ENCODE peak calls at places on chromosomes 16 and 17, in five cellular contexts. One of them, this sample, is unnamed.

GRCh38 chr16:86229283-86229682 is 281.0 kb upstream of the FOXF1 start:
- DNase-seq in MM.1S: no peak
- DNase-seq in fibroblast of lung: no peak
- DNase-seq in foreskin fibroblast: no peak
- DNase-seq in astrocyte: no peak
- DNase-seq in this sample: no peak

GRCh38 chr17:1005361-1005946 is 8.5 kb downstream of the TIMM22 start:
- DNase-seq in MM.1S: no peak
- DNase-seq in fibroblast of lung: peak
- DNase-seq in foreskin fibroblast: peak
- DNase-seq in astrocyte: peak
- DNase-seq in this sample: no peak

GRCh38 chr17:40602445-40603443 is 37.5 kb upstream of the CCR7 start:
- DNase-seq in MM.1S: no peak
- DNase-seq in fibroblast of lung: no peak
- DNase-seq in foreskin fibroblast: no peak
- DNase-seq in astrocyte: no peak
- DNase-seq in this sample: no peak

GRCh38 chr17:39455919-39456318 is 4.9 kb upstream of the MED1 start:
- DNase-seq in MM.1S: no peak
- DNase-seq in fibroblast of lung: no peak
- DNase-seq in foreskin fibroblast: no peak
- DNase-seq in astrocyte: no peak
- DNase-seq in this sample: no peak

GRCh38 chr16:17387226-17387625 is 83.5 kb downstream of the XYLT1 start:
- DNase-seq in MM.1S: no peak
- DNase-seq in fibroblast of lung: no peak
- DNase-seq in foreskin fibroblast: no peak
- DNase-seq in astrocyte: no peak
- DNase-seq in this sample: no peak

GRCh38 chr17:47994714-47995113 is 23.8 kb downstream of the CDK5RAP3 start:
- DNase-seq in MM.1S: no peak
- DNase-seq in fibroblast of lung: no peak
- DNase-seq in foreskin fibroblast: no peak
- DNase-seq in astrocyte: no peak
- DNase-seq in this sample: no peak

GRCh38 chr16:13021996-13022395 is 120.6 kb downstream of the SHISA9 start:
- DNase-seq in MM.1S: no peak
- DNase-seq in fibroblast of lung: no peak
- DNase-seq in foreskin fibroblast: no peak
- DNase-seq in astrocyte: no peak
- DNase-seq in this sample: no peak

GRCh38 chr16:79542196-79542859 is 58.2 kb downstream of the MAF start:
- DNase-seq in MM.1S: no peak
- DNase-seq in fibroblast of lung: no peak
- DNase-seq in foreskin fibroblast: no peak
- DNase-seq in astrocyte: no peak
- DNase-seq in this sample: no peak

GRCh38 chr16:24257965-24258364 is 1.8 kb downstream of the CACNG3 start:
- DNase-seq in MM.1S: no peak
- DNase-seq in fibroblast of lung: no peak
- DNase-seq in foreskin fibroblast: no peak
- DNase-seq in astrocyte: no peak
- DNase-seq in this sample: no peak

GRCh38 chr16:23282508-23282907 is 19.6 kb upstream of the SCNN1B start:
- DNase-seq in MM.1S: no peak
- DNase-seq in fibroblast of lung: peak
- DNase-seq in foreskin fibroblast: peak
- DNase-seq in astrocyte: no peak
- DNase-seq in this sample: no peak

GRCh38 chr17:46044286-46044928 is 45.4 kb downstream of the STH start:
- DNase-seq in MM.1S: peak
- DNase-seq in fibroblast of lung: peak
- DNase-seq in foreskin fibroblast: peak
- DNase-seq in astrocyte: peak
- DNase-seq in this sample: peak

GRCh38 chr16:979859-980594 is 1.5 kb upstream of the SOX8 start:
- DNase-seq in MM.1S: no peak
- DNase-seq in fibroblast of lung: no peak
- DNase-seq in foreskin fibroblast: no peak
- DNase-seq in astrocyte: no peak
- DNase-seq in this sample: no peak

GRCh38 chr16:14378684-14379467 is 251.2 kb downstream of the PARN start:
- DNase-seq in MM.1S: no peak
- DNase-seq in fibroblast of lung: peak
- DNase-seq in foreskin fibroblast: peak
- DNase-seq in astrocyte: peak
- DNase-seq in this sample: no peak

GRCh38 chr17:7748098-7748775 is 30.7 kb downstream of the DNAH2 start:
- DNase-seq in MM.1S: no peak
- DNase-seq in fibroblast of lung: peak
- DNase-seq in foreskin fibroblast: peak
- DNase-seq in astrocyte: peak
- DNase-seq in this sample: no peak

GRCh38 chr17:34519286-34519685 is 60.1 kb upstream of the TMEM132E start:
- DNase-seq in MM.1S: peak
- DNase-seq in fibroblast of lung: no peak
- DNase-seq in foreskin fibroblast: peak
- DNase-seq in astrocyte: no peak
- DNase-seq in this sample: peak

GRCh38 chr17:7650509-7651096 is at the start of gene ATP1B2:
- DNase-seq in MM.1S: peak
- DNase-seq in fibroblast of lung: peak
- DNase-seq in foreskin fibroblast: peak
- DNase-seq in astrocyte: no peak
- DNase-seq in this sample: peak

GRCh38 chr16:69276143-69277115 is 34.7 kb upstream of the VPS4A start:
- DNase-seq in MM.1S: no peak
- DNase-seq in fibroblast of lung: peak
- DNase-seq in foreskin fibroblast: peak
- DNase-seq in astrocyte: peak
- DNase-seq in this sample: no peak

GRCh38 chr16:16075463-16076399 is 126.3 kb downstream of the ABCC1 start:
- DNase-seq in MM.1S: no peak
- DNase-seq in fibroblast of lung: peak
- DNase-seq in foreskin fibroblast: peak
- DNase-seq in astrocyte: no peak
- DNase-seq in this sample: no peak

GRCh38 chr16:14003119-14003570 is 68.0 kb upstream of the MRTFB start:
- DNase-seq in MM.1S: no peak
- DNase-seq in fibroblast of lung: peak
- DNase-seq in foreskin fibroblast: peak
- DNase-seq in astrocyte: peak
- DNase-seq in this sample: peak

GRCh38 chr17:8994319-8994718 is 27.0 kb upstream of the NTN1 start:
- DNase-seq in MM.1S: no peak
- DNase-seq in fibroblast of lung: peak
- DNase-seq in foreskin fibroblast: peak
- DNase-seq in astrocyte: peak
- DNase-seq in this sample: peak

GRCh38 chr16:64251742-64252141 is 870.1 kb downstream of the CDH11 start:
- DNase-seq in MM.1S: no peak
- DNase-seq in fibroblast of lung: no peak
- DNase-seq in foreskin fibroblast: no peak
- DNase-seq in astrocyte: no peak
- DNase-seq in this sample: no peak

GRCh38 chr16:64250866-64251265 is 871.0 kb downstream of the CDH11 start:
- DNase-seq in MM.1S: no peak
- DNase-seq in fibroblast of lung: peak
- DNase-seq in foreskin fibroblast: peak
- DNase-seq in astrocyte: peak
- DNase-seq in this sample: no peak

GRCh38 chr16:64253114-64253513 is 868.7 kb downstream of the CDH11 start:
- DNase-seq in MM.1S: no peak
- DNase-seq in fibroblast of lung: peak
- DNase-seq in foreskin fibroblast: no peak
- DNase-seq in astrocyte: peak
- DNase-seq in this sample: no peak

GRCh38 chr16:64253525-64253924 is 868.3 kb downstream of the CDH11 start:
- DNase-seq in MM.1S: no peak
- DNase-seq in fibroblast of lung: peak
- DNase-seq in foreskin fibroblast: no peak
- DNase-seq in astrocyte: peak
- DNase-seq in this sample: no peak

DNA sequence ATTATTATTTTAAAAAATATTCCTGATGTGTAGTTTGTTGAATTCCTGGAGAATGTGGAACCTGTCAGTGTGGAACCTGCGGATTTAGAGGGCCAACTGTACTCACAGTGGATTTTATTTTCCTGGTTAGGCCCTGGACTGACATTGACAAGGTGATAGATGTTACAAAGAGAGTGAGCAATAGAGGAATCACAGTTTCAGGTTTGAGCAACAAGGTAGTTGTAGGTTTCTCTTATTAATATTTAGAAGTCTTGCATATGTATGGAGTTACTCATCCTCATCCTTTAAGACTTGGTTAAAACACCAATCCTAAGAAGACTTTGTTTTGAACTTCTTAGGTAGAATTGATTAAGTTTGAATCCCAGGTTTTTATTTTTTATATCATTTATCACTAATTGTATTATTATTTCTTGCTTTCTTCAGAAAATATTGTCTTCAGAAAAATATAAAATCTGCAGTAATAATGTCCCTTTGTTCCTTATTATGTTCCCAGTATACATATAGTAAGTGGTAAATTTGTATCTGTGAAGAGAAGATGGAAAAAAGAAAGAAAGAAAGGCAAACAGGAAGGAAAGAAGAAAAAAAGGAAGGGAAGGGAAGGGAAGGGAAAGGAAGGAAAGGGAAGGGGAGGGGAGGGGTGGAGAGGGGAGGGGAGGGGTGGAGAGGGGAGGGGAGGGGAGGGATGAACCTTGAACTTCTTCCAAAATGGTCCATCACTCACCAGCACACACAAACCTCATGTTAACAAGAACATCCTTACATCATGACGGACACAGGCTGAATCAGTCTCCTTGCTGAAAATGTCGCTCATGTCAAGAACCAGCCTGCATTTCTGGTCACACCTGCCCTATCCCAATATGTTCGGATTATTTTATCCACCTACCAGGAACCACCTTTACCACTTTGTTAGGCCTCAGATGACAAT is 867.2 kb downstream of the CDH11 start:
- DNase-seq in MM.1S: no peak
- DNase-seq in fibroblast of lung: no peak
- DNase-seq in foreskin fibroblast: no peak
- DNase-seq in astrocyte: no peak
- DNase-seq in this sample: no peak
- TF ChIP-seq CTCF in MM.1S: no peak
- TF ChIP-seq CTCF in fibroblast of lung: no peak
- TF ChIP-seq CTCF in foreskin fibroblast: no peak
- TF ChIP-seq CTCF in astrocyte: no peak
- TF ChIP-seq CTCF in this sample: no peak

DNA sequence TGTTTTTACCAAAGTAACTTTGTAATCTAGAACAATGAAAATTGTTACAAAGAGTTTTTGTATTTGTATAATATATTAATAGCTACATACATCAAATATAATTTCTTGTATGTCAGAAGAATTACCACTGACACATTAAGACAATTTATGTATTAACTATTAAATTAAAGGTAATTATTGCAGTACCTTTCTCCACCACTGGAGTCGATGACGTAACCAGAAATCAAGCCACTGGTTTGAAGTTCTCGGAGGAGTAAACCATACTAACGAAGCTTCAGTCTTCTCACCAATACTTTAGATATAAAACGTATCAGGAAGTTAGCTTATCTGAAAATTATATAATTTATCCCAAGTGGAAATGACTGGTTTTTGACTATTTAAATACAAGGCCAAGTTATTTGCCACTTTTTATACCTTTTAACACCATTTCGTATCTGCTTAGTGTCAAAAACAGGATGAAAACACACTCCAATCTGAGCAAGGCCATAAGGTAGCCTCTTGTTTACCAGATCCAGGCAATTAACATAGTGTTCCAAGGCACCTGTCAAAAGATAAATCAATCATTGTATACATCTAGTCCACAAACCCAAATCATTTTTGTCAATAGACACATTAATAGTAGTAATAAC is 4.3 kb downstream of the POLG2 start:
- DNase-seq in MM.1S: peak
- DNase-seq in fibroblast of lung: no peak
- DNase-seq in foreskin fibroblast: peak
- DNase-seq in astrocyte: no peak
- DNase-seq in this sample: no peak
- TF ChIP-seq CTCF in MM.1S: peak
- TF ChIP-seq CTCF in fibroblast of lung: no peak
- TF ChIP-seq CTCF in foreskin fibroblast: peak
- TF ChIP-seq CTCF in astrocyte: peak
- TF ChIP-seq CTCF in this sample: peak

GRCh38 chr17:78345791-78346494 is 13.9 kb downstream of the SOCS3 start:
- DNase-seq in MM.1S: no peak
- DNase-seq in fibroblast of lung: no peak
- DNase-seq in foreskin fibroblast: no peak
- DNase-seq in astrocyte: no peak
- DNase-seq in this sample: no peak

GRCh38 chr17:78344666-78345065 is 15.2 kb downstream of the SOCS3 start:
- DNase-seq in MM.1S: no peak
- DNase-seq in fibroblast of lung: no peak
- DNase-seq in foreskin fibroblast: no peak
- DNase-seq in astrocyte: no peak
- DNase-seq in this sample: no peak

GRCh38 chr17:78343433-78344201 is 16.3 kb downstream of the SOCS3 start:
- DNase-seq in MM.1S: peak
- DNase-seq in fibroblast of lung: no peak
- DNase-seq in foreskin fibroblast: no peak
- DNase-seq in astrocyte: no peak
- DNase-seq in this sample: no peak

GRCh38 chr17:78346605-78347250 is 13.1 kb downstream of the SOCS3 start:
- DNase-seq in MM.1S: no peak
- DNase-seq in fibroblast of lung: no peak
- DNase-seq in foreskin fibroblast: peak
- DNase-seq in astrocyte: no peak
- DNase-seq in this sample: no peak

GRCh38 chr17:78345172-78345571 is 14.7 kb downstream of the SOCS3 start:
- DNase-seq in MM.1S: no peak
- DNase-seq in fibroblast of lung: no peak
- DNase-seq in foreskin fibroblast: no peak
- DNase-seq in astrocyte: no peak
- DNase-seq in this sample: no peak
- TF ChIP-seq CTCF in MM.1S: no peak
- TF ChIP-seq CTCF in fibroblast of lung: no peak
- TF ChIP-seq CTCF in foreskin fibroblast: no peak
- TF ChIP-seq CTCF in astrocyte: no peak
- TF ChIP-seq CTCF in this sample: no peak

DNA sequence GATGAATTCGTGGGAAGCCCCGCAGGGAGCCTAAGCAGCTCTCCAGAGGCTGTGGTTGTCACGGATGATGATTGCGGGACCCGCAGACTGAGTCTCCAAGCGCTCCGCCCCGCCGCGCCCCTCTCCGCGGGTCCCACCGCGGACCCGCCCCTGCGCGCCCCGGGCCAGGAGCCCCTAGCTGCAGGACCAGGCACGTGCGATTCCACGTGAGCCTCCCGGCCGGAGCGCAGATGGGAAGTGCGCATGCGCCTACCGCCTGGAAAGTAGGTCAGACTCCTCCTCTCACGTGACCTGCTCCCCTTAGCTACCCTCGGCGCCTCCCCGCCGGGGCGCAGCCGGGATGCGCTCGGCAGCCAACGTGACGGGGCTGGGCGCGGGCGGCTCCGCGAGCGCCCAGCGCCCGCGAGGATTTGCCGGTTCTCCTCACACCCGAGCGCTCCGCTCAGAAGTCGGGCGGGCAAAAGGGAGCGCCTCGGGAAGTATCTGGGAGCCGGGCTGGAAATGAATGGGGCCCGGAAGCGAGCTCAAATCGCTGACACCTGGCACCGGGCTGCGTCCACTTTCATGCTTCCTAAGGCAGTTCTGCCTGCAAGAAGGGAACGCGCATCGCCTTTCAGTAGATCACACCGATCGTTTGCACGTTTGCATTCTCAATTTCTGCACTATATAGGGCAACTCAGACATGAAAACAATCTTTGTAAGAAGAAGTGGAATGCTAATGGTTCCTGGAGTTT is 26.4 kb upstream of the HLF start:
- DNase-seq in MM.1S: peak
- DNase-seq in fibroblast of lung: peak
- DNase-seq in foreskin fibroblast: peak
- DNase-seq in astrocyte: peak
- DNase-seq in this sample: peak
- TF ChIP-seq CTCF in MM.1S: no peak
- TF ChIP-seq CTCF in fibroblast of lung: no peak
- TF ChIP-seq CTCF in foreskin fibroblast: no peak
- TF ChIP-seq CTCF in astrocyte: no peak
- TF ChIP-seq CTCF in this sample: no peak

This sample was measured in neural crest cell.